ENCODE peak calls at places on chromosomes 7 and 10, in five cellular contexts. One of them, this sample, is unnamed. For H3K27me3, the result is how much of the 10 kb centered on the place peaks cover.

GRCh38 chr10:70656489-70656888 is 15.8 kb upstream of the ADAMTS14 start:
- DNase-seq in Peyer's patch: no peak
- DNase-seq in CD4-positive, alpha-beta T cell: no peak
- DNase-seq in left lung: peak
- DNase-seq in prostate gland: no peak
- DNase-seq in this sample: no peak

GRCh38 chr7:141409911-141410329 is 141.3 kb upstream of the AGK start:
- DNase-seq in Peyer's patch: no peak
- DNase-seq in CD4-positive, alpha-beta T cell: no peak
- DNase-seq in left lung: no peak
- DNase-seq in prostate gland: no peak
- DNase-seq in this sample: no peak

GRCh38 chr10:46019541-46020343 is 10.7 kb downstream of the NCOA4 start:
- DNase-seq in Peyer's patch: no peak
- DNase-seq in CD4-positive, alpha-beta T cell: no peak
- DNase-seq in left lung: peak
- DNase-seq in prostate gland: no peak
- DNase-seq in this sample: no peak

GRCh38 chr7:30470163-30470770 is 8.3 kb downstream of the NOD1 start:
- DNase-seq in Peyer's patch: no peak
- DNase-seq in CD4-positive, alpha-beta T cell: no peak
- DNase-seq in left lung: no peak
- DNase-seq in prostate gland: no peak
- DNase-seq in this sample: peak

GRCh38 chr7:17599733-17600685 is 301.6 kb downstream of the AHR start:
- DNase-seq in Peyer's patch: no peak
- DNase-seq in CD4-positive, alpha-beta T cell: no peak
- DNase-seq in left lung: no peak
- DNase-seq in prostate gland: no peak
- DNase-seq in this sample: no peak

GRCh38 chr7:1694551-1694950 is 24.5 kb downstream of the ELFN1 start:
- DNase-seq in Peyer's patch: no peak
- DNase-seq in CD4-positive, alpha-beta T cell: no peak
- DNase-seq in left lung: peak
- DNase-seq in prostate gland: no peak
- DNase-seq in this sample: no peak

GRCh38 chr10:44935201-44935960 is 24.2 kb upstream of the RASSF4 start:
- DNase-seq in Peyer's patch: peak
- DNase-seq in CD4-positive, alpha-beta T cell: no peak
- DNase-seq in left lung: peak
- DNase-seq in prostate gland: no peak
- DNase-seq in this sample: no peak

GRCh38 chr7:128591705-128592104 is 80.4 kb upstream of the GARIN1A start:
- DNase-seq in Peyer's patch: no peak
- DNase-seq in CD4-positive, alpha-beta T cell: no peak
- DNase-seq in left lung: no peak
- DNase-seq in prostate gland: no peak
- DNase-seq in this sample: no peak

GRCh38 chr7:118185163-118185860 is 1.3 kb downstream of the LSM8 start:
- DNase-seq in Peyer's patch: no peak
- DNase-seq in CD4-positive, alpha-beta T cell: no peak
- DNase-seq in left lung: no peak
- DNase-seq in prostate gland: no peak
- DNase-seq in this sample: no peak

GRCh38 chr10:35546824-35547225 is 58.3 kb upstream of the GJD4 start:
- DNase-seq in Peyer's patch: no peak
- DNase-seq in CD4-positive, alpha-beta T cell: no peak
- DNase-seq in left lung: no peak
- DNase-seq in prostate gland: peak
- DNase-seq in this sample: no peak

GRCh38 chr10:114045071-114045737 is 1.5 kb downstream of the ADRB1 start:
- DNase-seq in Peyer's patch: no peak
- DNase-seq in CD4-positive, alpha-beta T cell: no peak
- DNase-seq in left lung: peak
- DNase-seq in prostate gland: peak
- DNase-seq in this sample: peak
- H3K27me3 ChIP-seq in Peyer's patch: under half
- H3K27me3 ChIP-seq in CD4-positive, alpha-beta T cell: half or more
- H3K27me3 ChIP-seq in left lung: under half
- H3K27me3 ChIP-seq in prostate gland: under half
- H3K27me3 ChIP-seq in this sample: under half

GRCh38 chr10:67772894-67773511 is 65.0 kb downstream of the DNAJC12 start:
- DNase-seq in Peyer's patch: no peak
- DNase-seq in CD4-positive, alpha-beta T cell: no peak
- DNase-seq in left lung: no peak
- DNase-seq in prostate gland: no peak
- DNase-seq in this sample: no peak
- H3K27me3 ChIP-seq in Peyer's patch: under half
- H3K27me3 ChIP-seq in CD4-positive, alpha-beta T cell: under half
- H3K27me3 ChIP-seq in left lung: under half
- H3K27me3 ChIP-seq in prostate gland: under half
- H3K27me3 ChIP-seq in this sample: under half

DNA sequence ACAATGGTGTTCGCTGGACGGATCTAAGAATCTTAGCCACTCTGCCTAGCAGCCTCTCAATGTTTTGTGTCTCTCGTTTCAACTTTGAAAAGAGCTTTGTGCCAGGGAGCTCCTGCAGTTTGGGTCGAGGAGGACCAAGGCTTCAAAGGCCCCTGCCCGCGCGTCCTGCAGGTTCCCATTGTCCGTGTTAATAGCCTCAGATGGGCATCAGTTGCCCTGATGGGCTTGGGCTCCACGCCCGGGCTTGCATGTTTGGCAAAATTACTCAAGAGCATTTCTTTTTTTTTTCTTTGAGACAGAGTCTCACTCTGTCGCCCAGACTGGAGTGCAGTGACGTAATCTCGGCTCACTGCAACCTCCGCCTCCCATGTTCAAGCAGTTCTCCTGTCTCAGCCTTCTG is 636.5 kb downstream of the SDK1 start:
- DNase-seq in Peyer's patch: no peak
- DNase-seq in CD4-positive, alpha-beta T cell: no peak
- DNase-seq in left lung: no peak
- DNase-seq in prostate gland: no peak
- DNase-seq in this sample: no peak
- H3K27me3 ChIP-seq in Peyer's patch: under half
- H3K27me3 ChIP-seq in CD4-positive, alpha-beta T cell: under half
- H3K27me3 ChIP-seq in left lung: under half
- H3K27me3 ChIP-seq in prostate gland: under half
- H3K27me3 ChIP-seq in this sample: under half

GRCh38 chr10:4617626-4618025 is 208.4 kb upstream of the AKR1E2 start:
- DNase-seq in Peyer's patch: no peak
- DNase-seq in CD4-positive, alpha-beta T cell: no peak
- DNase-seq in left lung: no peak
- DNase-seq in prostate gland: no peak
- DNase-seq in this sample: no peak
- H3K27me3 ChIP-seq in Peyer's patch: under half
- H3K27me3 ChIP-seq in CD4-positive, alpha-beta T cell: under half
- H3K27me3 ChIP-seq in left lung: under half
- H3K27me3 ChIP-seq in prostate gland: under half
- H3K27me3 ChIP-seq in this sample: under half

GRCh38 chr7:159140170-159140910 is 4.3 kb downstream of the VIPR2 start:
- DNase-seq in Peyer's patch: no peak
- DNase-seq in CD4-positive, alpha-beta T cell: no peak
- DNase-seq in left lung: no peak
- DNase-seq in prostate gland: peak
- DNase-seq in this sample: no peak
- H3K27me3 ChIP-seq in Peyer's patch: under half
- H3K27me3 ChIP-seq in CD4-positive, alpha-beta T cell: under half
- H3K27me3 ChIP-seq in left lung: under half
- H3K27me3 ChIP-seq in prostate gland: under half
- H3K27me3 ChIP-seq in this sample: under half

GRCh38 chr10:101775273-101776131 is at the start of gene FGF8:
- DNase-seq in Peyer's patch: no peak
- DNase-seq in CD4-positive, alpha-beta T cell: no peak
- DNase-seq in left lung: no peak
- DNase-seq in prostate gland: no peak
- DNase-seq in this sample: no peak

GRCh38 chr10:101774589-101775272 is 1.2 kb downstream of the FGF8 start:
- DNase-seq in Peyer's patch: no peak
- DNase-seq in CD4-positive, alpha-beta T cell: no peak
- DNase-seq in left lung: no peak
- DNase-seq in prostate gland: no peak
- DNase-seq in this sample: no peak

GRCh38 chr10:101772895-101773761 is 2.8 kb downstream of the FGF8 start:
- DNase-seq in Peyer's patch: no peak
- DNase-seq in CD4-positive, alpha-beta T cell: no peak
- DNase-seq in left lung: no peak
- DNase-seq in prostate gland: no peak
- DNase-seq in this sample: no peak

GRCh38 chr10:101772017-101772894 is 3.7 kb downstream of the FGF8 start:
- DNase-seq in Peyer's patch: no peak
- DNase-seq in CD4-positive, alpha-beta T cell: no peak
- DNase-seq in left lung: no peak
- DNase-seq in prostate gland: no peak
- DNase-seq in this sample: no peak

GRCh38 chr10:101773923-101774588 is 1.9 kb downstream of the FGF8 start:
- DNase-seq in Peyer's patch: no peak
- DNase-seq in CD4-positive, alpha-beta T cell: no peak
- DNase-seq in left lung: no peak
- DNase-seq in prostate gland: no peak
- DNase-seq in this sample: no peak
- H3K27me3 ChIP-seq in Peyer's patch: under half
- H3K27me3 ChIP-seq in CD4-positive, alpha-beta T cell: half or more
- H3K27me3 ChIP-seq in left lung: half or more
- H3K27me3 ChIP-seq in prostate gland: under half
- H3K27me3 ChIP-seq in this sample: under half